ENCODE peak calls at places on chromosomes 13 and 19, in seven cellular contexts. P is endothelial cell, H is left ventricle myocardium inferior, K is thoracic aorta, L is stomach, D is nephron progenitor cell, M is astrocyte of the spinal cord. R is an unnamed sample.

GRCh38 chr19:4391701-4392543 is 8.4 kb downstream of the SH3GL1 start:
- DNase-seq in H (peak; percentile 53), P (no peak), L (no peak), D (no peak), M (peak; percentile 77), K (no peak), R (no peak)

GRCh38 chr13:102978168-102978567 is 88.0 kb downstream of the SLC10A2 start:
- DNase-seq in K (no peak), P (no peak), L (no peak), H (no peak), D (no peak), M (peak; percentile 2), R (no peak)

GRCh38 chr13:97194473-97194872 is 27.7 kb upstream of the MBNL2 start:
- DNase-seq in K (no peak), D (no peak), L (no peak), M (peak; percentile 39), H (no peak), P (no peak), R (no peak)

GRCh38 chr13:45276887-45277286 is 64.1 kb downstream of the TPT1 start:
- DNase-seq in P (no peak), D (no peak), K (no peak), M (no peak), H (no peak), L (no peak), R (no peak)

GRCh38 chr13:93987458-93987857 is 492.0 kb downstream of the DCT start:
- DNase-seq in L (no peak), H (no peak), K (no peak), M (no peak), P (no peak), D (no peak), R (no peak)

GRCh38 chr13:60617863-60618733 is 221.1 kb downstream of the TDRD3 start:
- DNase-seq in H (no peak), P (peak; percentile 14), L (no peak), M (peak; percentile 62), K (no peak), D (no peak), R (no peak)

GRCh38 chr13:35979378-35979911 is 151.7 kb downstream of the DCLK1 start:
- DNase-seq in K (peak; percentile 76), D (no peak), L (peak; percentile 37), H (peak; percentile 50), M (peak; percentile 98), P (no peak), R (no peak)

GRCh38 chr13:33033361-33033812 is 17.2 kb downstream of the KL start:
- DNase-seq in K (no peak), D (no peak), P (no peak), L (no peak), M (no peak), H (no peak), R (no peak)

GRCh38 chr19:47729799-47730520 is 15.4 kb upstream of the NOP53 start:
- DNase-seq in L (peak; percentile 81), M (no peak), H (peak; percentile 74), P (peak; percentile 86), D (peak; percentile 79), K (no peak), R (peak; percentile 75)

GRCh38 chr19:40241809-40242384 is 15.4 kb upstream of the CCNP start:
- DNase-seq in D (no peak), L (no peak), P (no peak), M (peak; percentile 46), H (peak; percentile 74), K (no peak), R (no peak)

GRCh38 chr13:113623491-113624234 is 34.3 kb downstream of the ATP4B start:
- DNase-seq in K (no peak), P (no peak), H (peak; percentile 13), D (no peak), L (no peak), M (no peak), R (no peak)

GRCh38 chr19:1040476-1041271 is 767 bp downstream of the ABCA7 start:
- DNase-seq in K (no peak), H (peak; percentile 92), M (peak; percentile 95), L (peak; percentile 94), D (peak; percentile 86), P (peak; percentile 83), R (peak; percentile 93)

GRCh38 chr19:5170329-5170745 is 170.3 kb downstream of the PTPRS start:
- DNase-seq in P (peak; percentile 34), K (no peak), L (peak; percentile 34), D (peak; percentile 39), H (no peak), M (no peak), R (peak; percentile 52)

GRCh38 chr13:93687261-93687660 is 460.7 kb downstream of the GPC6 start:
- DNase-seq in H (no peak), L (no peak), P (no peak), D (no peak), M (no peak), K (no peak), R (no peak)

GRCh38 chr13:97300871-97301270 is 78.7 kb downstream of the MBNL2 start:
- DNase-seq in K (no peak), H (no peak), L (no peak), M (no peak), D (no peak), P (no peak), R (no peak)

GRCh38 chr13:112062619-112063308 is 4.2 kb upstream of the SOX1 start:
- DNase-seq in H (no peak), D (peak; percentile 80), K (no peak), P (peak; percentile 79), L (no peak), M (no peak), R (peak; percentile 85)

DNA sequence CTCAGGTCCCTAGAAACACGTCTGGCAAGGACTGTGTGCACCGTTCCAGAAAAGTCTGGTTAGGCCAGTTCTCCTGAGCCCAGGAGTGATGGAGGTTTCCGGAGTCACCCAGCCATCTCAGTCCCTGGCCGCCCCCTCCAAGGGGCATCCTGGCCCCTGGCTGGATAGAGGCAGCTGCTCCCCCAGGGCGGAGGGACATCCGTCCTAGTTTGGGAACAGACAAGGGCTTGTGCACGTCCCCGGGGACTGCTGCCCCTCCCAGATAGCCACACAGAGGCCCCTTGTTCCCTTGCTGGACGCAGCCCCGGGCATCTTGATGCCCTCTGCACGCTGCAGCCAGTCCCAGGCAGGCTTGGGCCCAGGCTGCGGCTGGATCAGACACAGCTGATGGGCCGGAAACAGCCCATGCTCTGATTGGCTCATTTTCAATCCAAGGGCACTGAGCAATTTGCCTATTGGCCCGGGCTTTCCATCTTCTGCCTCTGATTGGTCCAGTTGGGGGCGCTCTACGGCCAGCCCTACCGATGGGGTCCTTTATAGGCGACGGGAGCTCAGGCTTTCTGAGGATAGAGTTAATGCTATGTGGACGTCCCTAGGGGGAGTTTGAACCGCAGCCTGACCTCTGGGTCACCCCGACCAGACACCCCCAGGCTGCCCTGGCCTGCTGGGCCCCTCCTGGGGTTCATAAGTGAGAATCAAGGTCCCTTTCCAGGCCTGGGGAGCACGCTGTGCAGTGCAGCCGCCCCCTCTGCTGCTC is 3.7 kb downstream of the S1PR2 start:
- DNase-seq in H (peak; percentile 56), P (no peak), K (no peak), M (no peak), D (peak; percentile 35), L (no peak), R (no peak)
- TF ChIP-seq CTCF in H (no peak), P (no peak), K (no peak), M (peak; percentile 6), D (no peak), L (no peak), R (no peak)

DNA sequence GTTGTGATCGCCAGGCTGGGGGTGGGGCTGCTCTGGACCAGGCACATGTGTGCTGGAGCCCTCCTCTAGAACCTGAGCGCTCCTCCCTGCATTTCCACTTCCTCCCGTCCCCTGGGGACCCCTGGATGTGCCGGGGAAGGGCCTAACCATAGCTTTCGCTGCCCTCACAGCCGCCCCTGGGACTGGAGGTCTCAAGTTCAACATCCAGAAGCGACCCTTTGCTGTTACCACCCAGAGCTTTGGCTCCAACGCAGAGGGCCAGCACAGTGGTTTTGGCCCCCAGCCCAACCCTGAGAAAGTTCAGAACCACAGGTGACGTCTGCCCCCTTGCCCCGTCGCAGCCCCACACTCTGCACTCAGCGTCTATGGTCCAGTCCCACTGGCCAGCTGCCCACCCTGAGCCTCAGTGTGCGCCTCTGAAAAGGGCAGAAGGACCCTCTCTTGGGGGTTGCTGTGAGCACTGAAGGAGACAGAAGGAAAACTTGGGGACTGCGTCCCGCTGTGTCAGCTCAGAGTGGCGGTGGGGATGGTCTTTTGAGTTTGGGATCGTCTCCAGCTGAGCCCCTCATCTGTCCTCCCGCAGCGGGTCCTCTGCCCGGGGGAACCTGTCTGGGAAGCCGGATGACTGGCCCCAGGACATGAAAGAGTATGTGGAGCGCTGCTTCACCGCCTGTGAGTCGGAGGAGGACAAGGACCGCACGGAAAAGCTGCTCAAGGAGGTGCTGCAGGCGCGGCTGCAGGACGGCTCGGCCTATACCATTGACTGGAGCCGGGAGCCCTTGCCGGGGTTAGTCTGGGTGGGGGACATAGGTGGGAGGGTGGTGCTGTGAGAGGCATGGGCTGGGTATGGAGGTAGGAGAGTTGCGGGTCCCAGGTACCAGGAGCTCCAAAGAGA is 6.0 kb downstream of the LENG8 start:
- DNase-seq in P (no peak), K (no peak), H (no peak), M (no peak), L (no peak), D (no peak), R (no peak)
- TF ChIP-seq CTCF in P (no peak), K (no peak), H (no peak), M (no peak), L (no peak), D (no peak), R (no peak)

GRCh38 chr19:17718467-17718987 is 753 bp upstream of the MAP1S start:
- DNase-seq in P (no peak), M (no peak), L (no peak), K (no peak), H (no peak), D (no peak), R (no peak)

GRCh38 chr19:17719730-17720486 is 628 bp downstream of the MAP1S start:
- DNase-seq in K (no peak), M (no peak), L (peak; percentile 73), P (no peak), H (no peak), D (no peak), R (peak; percentile 36)

GRCh38 chr19:17718988-17719711 is at the start of gene MAP1S:
- DNase-seq in K (no peak), L (peak; percentile 60), P (peak; percentile 78), M (peak; percentile 50), H (peak; percentile 64), D (peak; percentile 89), R (peak; percentile 91)

GRCh38 chr19:17720487-17720839 is 1.2 kb downstream of the MAP1S start:
- DNase-seq in L (no peak), K (no peak), M (no peak), H (no peak), P (no peak), D (no peak), R (no peak)

DNA sequence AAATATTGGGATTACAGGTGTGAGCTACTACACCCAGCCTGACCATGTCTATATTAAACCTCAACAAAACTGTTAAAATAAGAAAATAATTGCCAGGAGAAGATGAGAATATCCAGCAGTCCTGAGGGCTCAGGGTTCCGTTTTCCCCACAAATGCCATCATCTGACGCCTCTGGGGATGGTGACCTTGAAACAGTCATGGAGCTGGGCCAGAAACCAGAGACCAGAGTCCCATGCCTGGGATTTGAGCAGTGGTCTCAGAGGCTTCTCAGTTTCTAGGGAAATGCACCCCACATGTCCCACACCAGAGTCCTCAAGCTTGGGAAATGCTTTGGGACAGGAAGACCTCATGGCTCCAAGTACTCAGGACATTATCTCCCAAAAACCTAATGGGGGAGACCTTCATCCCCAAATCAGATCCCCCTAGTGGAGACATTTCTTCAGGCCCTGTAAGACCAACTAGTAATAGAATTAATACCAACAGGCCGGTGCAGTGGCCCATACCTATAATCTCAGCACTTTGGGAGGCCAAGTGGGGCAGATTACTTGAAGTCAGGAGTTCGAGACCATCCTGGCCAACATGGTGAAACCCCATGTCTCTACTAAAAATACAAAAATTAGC is 2.9 kb upstream of the MAP1S start:
- DNase-seq in P (no peak), M (no peak), D (no peak), L (no peak), K (no peak), H (no peak), R (no peak)
- TF ChIP-seq CTCF in P (no peak), M (no peak), D (peak; percentile 11), L (no peak), K (peak; percentile 23), H (no peak), R (peak; percentile 24)

GRCh38 chr19:19691683-19692082 is 23.0 kb downstream of the ZNF101 start:
- DNase-seq in D (no peak), M (no peak), L (no peak), K (no peak), H (no peak), P (no peak), R (no peak)
- TF ChIP-seq CTCF in D (no peak), M (no peak), L (no peak), K (no peak), H (no peak), P (no peak), R (no peak)